ENCODE peak calls at places on chromosome X, in nine cellular contexts. U, K, G, E, B, P, V, C and W are unnamed samples.

GRCh38 chrX:118207831-118208453 is 91.3 kb upstream of the KLHL13 start:
- DNase-seq in U (no peak), K (no peak), G (no peak), E (no peak), B (no peak), P (no peak), V (peak), C (no peak), W (no peak)

GRCh38 chrX:74465424-74465823 is 44.1 kb downstream of the SLC16A2 start:
- DNase-seq in U (peak), K (no peak), G (no peak), E (no peak), B (no peak), P (no peak), V (no peak), C (no peak), W (no peak)

GRCh38 chrX:134622056-134622812 is 36.0 kb downstream of the PLAC1 start:
- DNase-seq in U (peak), K (no peak), G (no peak), E (no peak), B (no peak), P (no peak), V (peak), C (no peak), W (no peak)

GRCh38 chrX:3299626-3300025 is 46.8 kb downstream of the MXRA5 start:
- DNase-seq in U (peak), K (no peak), G (no peak), E (no peak), B (no peak), P (no peak), V (no peak), C (no peak), W (no peak)

GRCh38 chrX:115311666-115312065 is 22.2 kb downstream of the LUZP4 start:
- DNase-seq in U (no peak), K (no peak), G (no peak), E (no peak), B (no peak), P (no peak), V (no peak), C (peak), W (no peak)

GRCh38 chrX:7068939-7069367 is 78.6 kb upstream of the STS start:
- DNase-seq in U (no peak), K (no peak), G (peak), E (no peak), B (no peak), P (no peak), V (peak), C (no peak), W (peak)

GRCh38 chrX:103254921-103255455 is at the start of gene TCEAL8:
- DNase-seq in U (peak), K (peak), G (peak), E (peak), B (peak), P (peak), V (peak), C (peak), W (peak)

GRCh38 chrX:7147431-7147977 is at the start of gene STS:
- DNase-seq in U (no peak), K (no peak), G (peak), E (peak), B (no peak), P (peak), V (peak), C (peak), W (no peak)

GRCh38 chrX:22526339-22526738 is 253.6 kb downstream of the CBLL2 start:
- DNase-seq in U (peak), K (no peak), G (no peak), E (no peak), B (peak), P (no peak), V (peak), C (no peak), W (no peak)

GRCh38 chrX:39518451-39519212 is 579.1 kb downstream of the BCOR start:
- DNase-seq in U (no peak), K (no peak), G (no peak), E (no peak), B (no peak), P (no peak), V (no peak), C (peak), W (no peak)

GRCh38 chrX:134074151-134074550 is 88.8 kb upstream of the GPC3 start:
- DNase-seq in U (no peak), K (no peak), G (no peak), E (no peak), B (no peak), P (no peak), V (no peak), C (no peak), W (no peak)

GRCh38 chrX:7378406-7378805 is 230.5 kb upstream of the PUDP start:
- DNase-seq in U (no peak), K (no peak), G (no peak), E (no peak), B (no peak), P (no peak), V (no peak), C (no peak), W (no peak)

GRCh38 chrX:29297171-29297800 is 710.0 kb downstream of the IL1RAPL1 start:
- DNase-seq in U (no peak), K (no peak), G (no peak), E (no peak), B (no peak), P (no peak), V (no peak), C (no peak), W (no peak)

GRCh38 chrX:107743995-107744394 is 31.6 kb downstream of the TSC22D3 start:
- DNase-seq in U (no peak), K (no peak), G (no peak), E (no peak), B (no peak), P (no peak), V (no peak), C (no peak), W (no peak)

GRCh38 chrX:29318051-29318450 is 730.8 kb downstream of the IL1RAPL1 start:
- DNase-seq in U (peak), K (no peak), G (no peak), E (no peak), B (no peak), P (no peak), V (peak), C (no peak), W (no peak)

GRCh38 chrX:12007881-12008280 is 130.4 kb upstream of the FRMPD4 start:
- DNase-seq in U (peak), K (no peak), G (no peak), E (no peak), B (no peak), P (no peak), V (peak), C (no peak), W (no peak)

GRCh38 chrX:11309220-11309619 is 16.0 kb downstream of the AMELX start:
- DNase-seq in U (no peak), K (no peak), G (no peak), E (no peak), B (no peak), P (no peak), V (no peak), C (no peak), W (no peak)

GRCh38 chrX:50971390-50971789 is 60.9 kb downstream of the BMP15 start:
- DNase-seq in U (peak), K (no peak), G (no peak), E (no peak), B (no peak), P (no peak), V (no peak), C (no peak), W (no peak)

GRCh38 chrX:69987691-69988090 is 62.0 kb downstream of the AWAT2 start:
- DNase-seq in U (no peak), K (no peak), G (no peak), E (no peak), B (no peak), P (no peak), V (peak), C (no peak), W (no peak)